ENCODE peak calls at places on chromosomes 7 and 10, in four cellular contexts. R is bronchial epithelial cell, C is tibial nerve, O is mesendoderm. N is an unnamed sample.

GRCh38 chr10:122243560-122243959 is 27.5 kb upstream of the BTBD16 start:
- DNase-seq in R (no peak), C (no peak), O (no peak), N (no peak)

GRCh38 chr7:6420680-6421079 is 27.1 kb downstream of the DAGLB start:
- DNase-seq in R (no peak), C (no peak), O (no peak), N (no peak)

GRCh38 chr7:74009719-74010118 is 18.3 kb upstream of the ELN start:
- DNase-seq in R (no peak), C (no peak), O (no peak), N (no peak)

GRCh38 chr7:19491371-19491770 is 217.5 kb downstream of the POLR1F start:
- DNase-seq in R (no peak), C (no peak), O (no peak), N (no peak)

GRCh38 chr10:71221586-71222202 is 9.3 kb downstream of the UNC5B start:
- DNase-seq in R (no peak), C (no peak), O (no peak), N (no peak)

GRCh38 chr10:132450466-132450824 is 53.4 kb downstream of the PWWP2B start:
- DNase-seq in R (no peak), C (no peak), O (no peak), N (no peak)

GRCh38 chr7:128909605-128910568 is 622 bp downstream of the KCP start:
- DNase-seq in R (peak; percentile 25), C (no peak), O (peak; percentile 87), N (no peak)

GRCh38 chr7:16727736-16728135 is 25.8 kb upstream of the TSPAN13 start:
- DNase-seq in R (peak; percentile 74), C (no peak), O (no peak), N (no peak)

GRCh38 chr10:133122171-133122935 is 34.6 kb downstream of the ADGRA1 start:
- DNase-seq in R (no peak), C (no peak), O (no peak), N (no peak)

GRCh38 chr7:157550300-157551275 is 213.8 kb downstream of the DNAJB6 start:
- DNase-seq in R (no peak), C (no peak), O (no peak), N (no peak)

GRCh38 chr10:88707429-88708110 is 1.5 kb downstream of the LIPK start:
- DNase-seq in R (peak; percentile 97), C (no peak), O (peak; percentile 35), N (no peak)

GRCh38 chr7:104656467-104656866 is 328.1 kb downstream of the LHFPL3 start:
- DNase-seq in R (peak; percentile 7), C (no peak), O (peak; percentile 2), N (no peak)

GRCh38 chr7:5552123-5552522 is 128.5 kb upstream of the TNRC18 start:
- DNase-seq in R (no peak), C (no peak), O (no peak), N (no peak)

GRCh38 chr10:23693398-23693797 is 254.5 kb downstream of the OTUD1 start:
- DNase-seq in R (no peak), C (no peak), O (peak; percentile 65), N (no peak)

GRCh38 chr10:7756360-7756992 is 31.3 kb downstream of the KIN start:
- DNase-seq in R (peak; percentile 42), C (no peak), O (peak; percentile 43), N (no peak)

GRCh38 chr7:133739817-133740216 is 387.3 kb upstream of the LRGUK start:
- DNase-seq in R (no peak), C (no peak), O (no peak), N (no peak)

GRCh38 chr7:44639701-44640321 is 33.4 kb downstream of the OGDH start:
- DNase-seq in R (peak; percentile 88), C (peak; percentile 25), O (peak; percentile 74), N (no peak)

GRCh38 chr10:69438531-69439349 is 12.5 kb upstream of the TSPAN15 start:
- DNase-seq in R (peak; percentile 86), C (no peak), O (peak; percentile 33), N (no peak)

GRCh38 chr10:118725784-118726507 is 28.8 kb downstream of the CACUL1 start:
- DNase-seq in R (no peak), C (no peak), O (no peak), N (no peak)

DNA sequence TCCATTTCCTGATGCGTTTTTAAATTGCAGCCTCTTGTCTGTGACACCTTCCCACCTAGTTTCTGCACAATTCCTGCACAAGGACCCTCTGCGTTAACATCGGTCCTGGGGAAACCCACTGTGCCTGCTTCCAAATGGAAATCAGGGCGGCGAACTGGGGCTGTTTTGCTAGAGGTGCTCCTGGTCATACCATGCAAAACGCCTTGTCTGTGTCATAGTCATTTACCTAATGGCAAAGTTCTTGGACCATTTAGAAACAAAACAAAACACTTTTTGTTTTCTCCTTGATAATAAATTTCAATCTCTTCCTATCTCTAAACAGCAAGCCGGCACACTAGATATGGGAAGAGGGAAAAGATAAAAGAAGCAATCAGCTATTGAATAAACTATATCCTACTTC is 206.9 kb upstream of the KLF14 start:
- DNase-seq in R (no peak), C (no peak), O (no peak), N (no peak)
- H3K4me3 ChIP-seq in R (peak overlapping the region; percentile 51), C (peak overlapping the region; percentile 49), O (no peak overlapping the region), N (no peak overlapping the region)

GRCh38 chr7:3301472-3301778 is 373 bp downstream of the SDK1 start:
- DNase-seq in R (no peak), C (no peak), O (no peak), N (no peak)

GRCh38 chr7:3302681-3303320 is 1.7 kb downstream of the SDK1 start:
- DNase-seq in R (no peak), C (no peak), O (no peak), N (no peak)

GRCh38 chr7:3300221-3300650 is 816 bp upstream of the SDK1 start:
- DNase-seq in R (no peak), C (no peak), O (peak; percentile 66), N (peak; percentile 87)

GRCh38 chr7:3301831-3302618 is 973 bp downstream of the SDK1 start:
- DNase-seq in R (no peak), C (no peak), O (peak; percentile 75), N (peak; percentile 87)

GRCh38 chr7:3300651-3301471 is at the start of gene SDK1:
- DNase-seq in R (peak; percentile 54), C (peak; percentile 87), O (peak; percentile 96), N (peak; percentile 97)
- H3K4me3 ChIP-seq in R (peak within 1 kb of the TSS; percentile 17), C (peak within 1 kb of the TSS; percentile 72), O (peak within 1 kb of the TSS; percentile 34), N (peak within 1 kb of the TSS; percentile 34)

GRCh38 chr7:64655811-64656210 is 10.1 kb upstream of the ZNF107 start:
- DNase-seq in R (no peak), C (no peak), O (no peak), N (no peak)
- H3K4me3 ChIP-seq in R (no peak overlapping the region), C (no peak overlapping the region), O (no peak overlapping the region), N (no peak overlapping the region)

GRCh38 chr7:28739128-28739527 is 219.0 kb downstream of the TRIL start:
- DNase-seq in R (no peak), C (no peak), O (no peak), N (no peak)
- H3K4me3 ChIP-seq in R (no peak overlapping the region), C (no peak overlapping the region), O (no peak overlapping the region), N (no peak overlapping the region)

GRCh38 chr7:260441-261281 is 29.3 kb upstream of the FOXL3 start:
- DNase-seq in R (no peak), C (peak; percentile 9), O (no peak), N (no peak)

GRCh38 chr7:259191-259505 is 30.8 kb upstream of the FOXL3 start:
- DNase-seq in R (no peak), C (no peak), O (no peak), N (no peak)

GRCh38 chr7:262251-262572 is 27.8 kb upstream of the FOXL3 start:
- DNase-seq in R (no peak), C (peak; percentile 5), O (no peak), N (no peak)

GRCh38 chr7:259751-260405 is 30.1 kb upstream of the FOXL3 start:
- DNase-seq in R (no peak), C (peak; percentile 11), O (no peak), N (no peak)

DNA sequence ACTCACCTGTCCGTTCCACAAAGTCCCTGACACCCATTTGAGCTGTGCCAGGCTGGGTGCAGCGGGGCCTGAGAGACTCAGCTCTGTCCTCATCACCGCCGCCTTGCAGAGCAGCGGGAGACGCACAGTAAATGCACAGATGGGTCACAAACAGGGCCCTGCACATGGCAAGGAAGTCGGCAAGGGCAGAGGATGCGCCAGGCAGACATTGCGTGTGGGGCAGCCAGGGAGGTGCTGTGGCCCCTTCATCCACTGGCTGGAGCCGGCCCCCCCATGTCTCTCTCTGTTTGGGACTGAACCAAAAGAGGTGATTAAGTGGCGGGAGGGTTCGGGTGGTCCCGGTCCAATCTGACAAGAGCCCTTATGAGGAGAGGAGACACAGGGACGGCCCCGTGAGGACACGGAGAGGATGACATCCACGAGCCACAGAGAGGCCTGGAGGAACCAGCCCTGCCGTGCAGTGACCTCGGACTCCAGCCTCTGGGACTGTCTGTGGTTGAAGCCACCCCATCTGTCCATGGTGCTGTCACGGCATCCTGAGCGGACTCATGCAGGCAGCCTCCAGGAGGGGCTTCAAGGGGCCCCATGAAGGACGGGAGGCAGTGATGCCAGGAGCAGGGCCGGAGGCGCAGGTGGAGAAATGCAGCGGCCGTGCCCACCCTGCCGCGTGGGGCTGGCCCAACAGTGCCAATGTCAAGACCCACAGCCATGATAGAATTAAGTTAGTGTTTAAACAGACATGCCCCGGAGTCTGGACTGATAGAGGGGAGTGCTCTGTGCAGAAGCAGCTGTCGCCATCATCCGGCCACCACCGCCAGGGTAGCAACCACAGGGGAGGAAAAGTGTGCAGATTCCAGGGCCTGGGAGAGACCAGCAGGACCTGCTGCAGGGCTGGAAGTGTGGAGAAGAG is 28.4 kb upstream of the FOXL3 start:
- DNase-seq in R (no peak), C (peak; percentile 11), O (no peak), N (no peak)
- H3K4me3 ChIP-seq in R (no peak overlapping the region), C (no peak overlapping the region), O (no peak overlapping the region), N (no peak overlapping the region)

GRCh38 chr10:8921583-8921982 is 867.1 kb downstream of the GATA3 start:
- DNase-seq in R (no peak), C (no peak), O (no peak), N (no peak)
- H3K4me3 ChIP-seq in R (no peak overlapping the region), C (no peak overlapping the region), O (no peak overlapping the region), N (no peak overlapping the region)

GRCh38 chr10:29699621-29700020 is 64.8 kb upstream of the SVIL start:
- DNase-seq in R (no peak), C (no peak), O (peak; percentile 79), N (no peak)

GRCh38 chr10:29698766-29699490 is 64.2 kb upstream of the SVIL start:
- DNase-seq in R (no peak), C (no peak), O (no peak), N (no peak)

GRCh38 chr10:29703276-29703675 is 68.5 kb upstream of the SVIL start:
- DNase-seq in R (no peak), C (no peak), O (no peak), N (no peak)

GRCh38 chr10:29702288-29703164 is 67.8 kb upstream of the SVIL start:
- DNase-seq in R (no peak), C (no peak), O (no peak), N (no peak)
- H3K4me3 ChIP-seq in R (no peak overlapping the region), C (no peak overlapping the region), O (no peak overlapping the region), N (no peak overlapping the region)